ENCODE peak calls at places on chromosomes 12 and 14, in four cellular contexts. R is AG10803, D is breast epithelium, K is HFF-Myc. S is an unnamed sample.

GRCh38 chr12:43676183-43676813 is 82.3 kb downstream of the PUS7L start:
- DNase-seq in R (no peak), D (no peak), K (no peak), S (no peak)

GRCh38 chr12:119328111-119328510 is 6.4 kb upstream of the CCDC60 start:
- DNase-seq in R (no peak), D (no peak), K (no peak), S (no peak)

GRCh38 chr12:92431146-92431545 is 271.6 kb upstream of the PLEKHG7 start:
- DNase-seq in R (no peak), D (no peak), K (no peak), S (no peak)

GRCh38 chr12:989751-990278 is 1.2 kb upstream of the ERC1 start:
- DNase-seq in R (peak; percentile 86), D (no peak), K (peak; percentile 43), S (peak; percentile 22)

GRCh38 chr14:64958201-64958600 is 13.9 kb downstream of the RAB15 start:
- DNase-seq in R (no peak), D (no peak), K (no peak), S (no peak)

GRCh38 chr12:40261937-40262336 is 37.1 kb downstream of the LRRK2 start:
- DNase-seq in R (no peak), D (no peak), K (no peak), S (no peak)

GRCh38 chr14:24277606-24278321 is 6.4 kb upstream of the RABGGTA start:
- DNase-seq in R (no peak), D (no peak), K (no peak), S (no peak)

GRCh38 chr12:27922591-27923139 is 49.9 kb downstream of the PTHLH start:
- DNase-seq in R (peak; percentile 74), D (no peak), K (no peak), S (no peak)

GRCh38 chr14:68622856-68623255 is 170.0 kb downstream of the ZFP36L1 start:
- DNase-seq in R (no peak), D (no peak), K (no peak), S (no peak)

GRCh38 chr12:70692681-70693288 is 55.6 kb upstream of the PTPRB start:
- DNase-seq in R (peak; percentile 44), D (no peak), K (no peak), S (peak; percentile 5)

GRCh38 chr12:75834591-75834990 is 197.0 kb downstream of the PHLDA1 start:
- DNase-seq in R (no peak), D (no peak), K (no peak), S (no peak)

GRCh38 chr14:89134640-89135039 is 282.4 kb downstream of the FOXN3 start:
- DNase-seq in R (no peak), D (no peak), K (no peak), S (no peak)

GRCh38 chr12:96587691-96588090 is 98.3 kb downstream of the CFAP54 start:
- DNase-seq in R (no peak), D (no peak), K (no peak), S (peak; percentile 18)

GRCh38 chr14:51479584-51480305 is 172.0 kb upstream of the FRMD6 start:
- DNase-seq in R (peak; percentile 85), D (no peak), K (no peak), S (no peak)

GRCh38 chr14:51939727-51940126 is 49.6 kb upstream of the RTRAF start:
- DNase-seq in R (no peak), D (no peak), K (no peak), S (no peak)

GRCh38 chr14:46250113-46250703 is 401.4 kb downstream of the RPL10L start:
- DNase-seq in R (no peak), D (no peak), K (peak; percentile 0), S (peak; percentile 1)

GRCh38 chr14:105069887-105070759 is 4.9 kb upstream of the GPR132 start:
- DNase-seq in R (peak; percentile 41), D (peak; percentile 49), K (no peak), S (no peak)

GRCh38 chr12:97006585-97006984 is 99.5 kb downstream of the NEDD1 start:
- DNase-seq in R (no peak), D (no peak), K (no peak), S (no peak)

GRCh38 chr12:44317651-44318126 is 481.8 kb downstream of the TMEM117 start:
- DNase-seq in R (peak; percentile 38), D (no peak), K (peak; percentile 10), S (peak; percentile 9)

GRCh38 chr14:65224799-65225198 is 122.5 kb upstream of the MAX start:
- DNase-seq in R (peak; percentile 51), D (no peak), K (no peak), S (no peak)

GRCh38 chr12:57236925-57237652 is 7.6 kb downstream of the SHMT2 start:
- DNase-seq in R (peak; percentile 47), D (no peak), K (no peak), S (no peak)

GRCh38 chr12:57237653-57237951 is 8.1 kb downstream of the SHMT2 start:
- DNase-seq in R (no peak), D (no peak), K (no peak), S (no peak)

GRCh38 chr12:57235012-57235727 is 5.7 kb downstream of the SHMT2 start:
- DNase-seq in R (no peak), D (no peak), K (no peak), S (no peak)

GRCh38 chr12:57235728-57236131 is 6.2 kb downstream of the SHMT2 start:
- DNase-seq in R (no peak), D (no peak), K (no peak), S (no peak)

GRCh38 chr12:57236224-57236924 is 6.9 kb downstream of the SHMT2 start:
- DNase-seq in R (no peak), D (no peak), K (no peak), S (no peak)
- H3K4me3 ChIP-seq in R (peak overlapping the region; percentile 20), D (no peak overlapping the region), K (no peak overlapping the region), S (no peak overlapping the region)

DNA sequence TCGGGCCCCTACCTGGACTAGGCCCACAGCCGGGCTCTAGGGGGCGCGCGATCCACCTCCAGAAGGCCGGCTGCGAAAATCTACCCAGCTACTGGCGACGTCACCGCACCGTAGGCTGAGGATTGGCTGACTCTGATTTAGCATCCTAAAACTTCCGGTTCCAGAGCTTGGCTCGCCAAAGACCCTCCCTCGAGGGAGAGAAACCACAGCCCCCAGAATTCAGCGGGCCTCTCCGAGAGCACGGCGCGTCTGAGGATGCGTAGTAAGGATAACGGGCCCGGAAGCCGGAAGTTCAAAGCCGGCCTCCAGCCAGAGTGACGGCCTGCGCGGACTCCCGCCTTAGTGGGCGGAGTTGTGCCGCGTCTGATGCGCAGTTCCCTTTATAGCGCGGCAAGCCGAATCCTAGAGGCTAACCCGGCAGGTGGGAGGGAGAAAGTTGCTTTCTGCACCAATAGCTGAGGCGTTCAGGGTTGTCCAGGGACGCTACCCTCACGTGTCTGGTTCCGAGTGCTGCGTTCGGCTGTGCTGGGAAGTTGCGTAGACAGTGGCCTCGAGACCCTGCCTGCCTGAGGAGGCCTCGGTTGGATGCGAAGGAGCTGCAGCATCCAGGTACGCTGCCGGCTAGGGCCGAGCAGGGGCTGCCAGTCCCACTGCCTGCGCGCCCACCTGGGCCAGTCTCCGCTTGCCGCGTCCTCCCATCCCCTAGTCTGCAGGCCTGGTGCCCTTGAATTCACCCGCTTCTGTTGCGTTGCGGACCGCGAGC is at the start of gene COX14:
- DNase-seq in R (peak; percentile 99), D (peak; percentile 99), K (peak; percentile 98), S (peak; percentile 99)
- TF ChIP-seq CTCF in R (peak; percentile 74), D (peak; percentile 89), K (peak; percentile 97), S (peak; percentile 97)

GRCh38 chr12:48038085-48038484 is 33.8 kb upstream of the COL2A1 start:
- DNase-seq in R (no peak), D (no peak), K (no peak), S (no peak)
- H3K4me3 ChIP-seq in R (no peak overlapping the region), D (no peak overlapping the region), K (no peak overlapping the region), S (no peak overlapping the region)

DNA sequence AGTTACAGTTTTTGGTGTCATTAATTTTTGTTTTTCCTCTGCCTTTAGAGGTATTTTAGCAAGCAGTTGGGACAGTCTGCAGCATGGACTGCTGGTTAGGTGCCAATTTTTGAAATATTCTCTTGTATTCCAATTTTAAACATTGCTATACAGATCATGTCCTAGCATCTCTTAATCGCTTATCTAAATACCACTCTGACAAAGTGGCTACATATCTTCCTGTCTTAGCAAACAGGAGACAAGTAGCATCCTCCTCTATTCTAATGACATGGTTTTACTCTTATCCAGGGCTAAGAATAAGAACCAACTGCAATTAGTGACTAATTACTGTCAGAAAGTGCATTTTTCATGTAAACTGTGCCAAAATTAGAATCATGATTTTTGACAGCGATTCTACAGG is 117.8 kb upstream of the ATP2B1 start:
- DNase-seq in R (no peak), D (no peak), K (no peak), S (no peak)
- TF ChIP-seq CTCF in R (no peak), D (no peak), K (no peak), S (no peak)

GRCh38 chr12:117207675-117208074 is 17.4 kb upstream of the FBXO21 start:
- DNase-seq in R (no peak), D (no peak), K (no peak), S (no peak)

GRCh38 chr12:117202033-117202432 is 11.8 kb upstream of the FBXO21 start:
- DNase-seq in R (no peak), D (peak; percentile 0), K (no peak), S (no peak)

GRCh38 chr12:117208206-117208605 is 17.9 kb upstream of the FBXO21 start:
- DNase-seq in R (no peak), D (no peak), K (no peak), S (no peak)

GRCh38 chr12:117202556-117202955 is 12.3 kb upstream of the FBXO21 start:
- DNase-seq in R (no peak), D (no peak), K (no peak), S (no peak)

DNA sequence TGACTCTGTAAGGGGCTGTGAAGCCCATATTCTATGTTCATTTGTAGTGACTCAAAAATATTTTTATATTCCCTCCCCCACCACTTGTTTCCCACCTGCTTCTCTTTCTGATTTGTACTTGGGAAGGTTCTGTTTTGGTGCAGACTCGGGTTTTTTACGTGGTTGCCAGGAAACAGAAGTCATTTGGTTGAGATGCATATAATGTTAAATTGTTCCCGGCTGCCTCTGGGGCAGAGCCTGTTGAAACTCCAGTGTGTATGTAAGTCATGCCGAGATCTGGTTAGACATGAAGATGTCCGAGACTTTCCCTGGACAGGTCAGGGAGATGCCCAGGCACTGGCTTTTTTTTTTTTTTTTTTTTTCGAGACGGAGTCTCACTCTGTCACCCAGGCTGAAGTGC is 13.9 kb upstream of the FBXO21 start:
- DNase-seq in R (no peak), D (no peak), K (no peak), S (no peak)
- H3K4me3 ChIP-seq in R (no peak overlapping the region), D (no peak overlapping the region), K (no peak overlapping the region), S (no peak overlapping the region)

DNA sequence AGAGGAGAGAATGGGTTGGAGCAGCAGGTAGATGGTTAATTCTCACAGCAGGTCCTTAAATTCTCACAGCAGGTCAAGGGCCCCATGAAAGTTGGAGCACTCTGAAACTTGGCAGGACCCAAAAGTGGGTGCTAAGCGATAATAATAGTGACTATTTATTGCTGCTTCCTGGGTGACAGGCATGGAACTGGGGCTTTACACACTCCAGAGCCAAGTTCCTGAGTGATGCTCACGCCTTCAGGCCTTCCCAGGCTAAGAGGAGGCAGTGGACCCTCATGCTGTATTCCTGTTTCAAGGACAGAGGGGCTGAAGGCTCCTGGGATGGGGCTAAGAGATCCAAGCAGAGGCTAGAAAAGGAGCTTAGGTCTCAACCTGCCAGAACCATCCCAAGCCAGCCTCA is 180.9 kb upstream of the VASH1 start:
- DNase-seq in R (no peak), D (no peak), K (no peak), S (no peak)
- TF ChIP-seq CTCF in R (no peak), D (no peak), K (no peak), S (no peak)

GRCh38 chr14:28783593-28784143 is 17.1 kb downstream of the FOXG1 start:
- DNase-seq in R (no peak), D (no peak), K (no peak), S (no peak)
- H3K4me3 ChIP-seq in R (no peak overlapping the region), D (no peak overlapping the region), K (no peak overlapping the region), S (no peak overlapping the region)

GRCh38 chr12:101697197-101697929 is at the start of gene CHPT1:
- DNase-seq in R (peak; percentile 16), D (peak; percentile 59), K (no peak), S (no peak)
- TF ChIP-seq CTCF in R (no peak), D (no peak), K (no peak), S (no peak)

S was measured in astrocyte of the cerebellum.